ENCODE peak calls at places on chromosomes 11 and 22, in nine cellular contexts. H is omental fat pad; A is activated CD8-positive, alpha-beta T cell treated with anti-CD3 and anti-CD28 coated beads for 36 hours; F is pancreas; M is cardiac fibroblast; P is astrocyte of the cerebellum; B is A673; V is A549; N is tibial artery. Y is an unnamed sample.

GRCh38 chr11:92837595-92837994 is 131.9 kb upstream of the MTNR1B start:
- DNase-seq in H (no peak), A (no peak), F (no peak), M (no peak), P (no peak), B (no peak), V (no peak), N (no peak), Y (no peak)

GRCh38 chr11:439315-440064 is 2.3 kb downstream of the ANO9 start:
- DNase-seq in H (no peak), A (no peak), F (no peak), M (no peak), P (no peak), B (no peak), V (no peak), N (no peak), Y (no peak)

GRCh38 chr11:68146010-68146540 is 24.9 kb upstream of the CHKA start:
- DNase-seq in H (no peak), A (no peak), F (peak), M (no peak), P (no peak), B (no peak), V (peak), N (peak), Y (no peak)

GRCh38 chr11:75635009-75635909 is 33.6 kb downstream of the MAP6 start:
- DNase-seq in H (no peak), A (no peak), F (no peak), M (peak), P (peak), B (peak), V (no peak), N (no peak), Y (no peak)

GRCh38 chr11:10022764-10023163 is 271.3 kb downstream of the SBF2 start:
- DNase-seq in H (no peak), A (no peak), F (no peak), M (no peak), P (no peak), B (no peak), V (no peak), N (no peak), Y (no peak)

GRCh38 chr22:45162531-45162930 is 1.2 kb upstream of the NUP50 start:
- DNase-seq in H (no peak), A (no peak), F (no peak), M (no peak), P (no peak), B (no peak), V (no peak), N (no peak), Y (no peak)

GRCh38 chr22:49046546-49047305 is 780.9 kb downstream of the BRD1 start:
- DNase-seq in H (no peak), A (peak), F (peak), M (no peak), P (no peak), B (peak), V (peak), N (no peak), Y (no peak)

GRCh38 chr11:8206251-8207079 is 37.6 kb upstream of the RIC3 start:
- DNase-seq in H (no peak), A (no peak), F (peak), M (no peak), P (no peak), B (no peak), V (no peak), N (peak), Y (no peak)

GRCh38 chr11:3642071-3642951 is 519 bp upstream of the ART5 start:
- DNase-seq in H (peak), A (peak), F (peak), M (peak), P (peak), B (peak), V (peak), N (peak), Y (no peak)

GRCh38 chr11:17802491-17802890 is 67.9 kb downstream of the KCNC1 start:
- DNase-seq in H (no peak), A (no peak), F (no peak), M (no peak), P (no peak), B (no peak), V (no peak), N (no peak), Y (no peak)

GRCh38 chr11:129728571-129728970 is 87.1 kb upstream of the TMEM45B start:
- DNase-seq in H (no peak), A (no peak), F (peak), M (no peak), P (no peak), B (no peak), V (no peak), N (no peak), Y (no peak)

GRCh38 chr11:819129-819931 is 616 bp downstream of the PNPLA2 start:
- DNase-seq in H (peak), A (peak), F (peak), M (peak), P (peak), B (peak), V (peak), N (peak), Y (no peak)

GRCh38 chr11:73838443-73839122 is 38.1 kb downstream of the COA4 start:
- DNase-seq in H (no peak), A (no peak), F (no peak), M (no peak), P (peak), B (no peak), V (no peak), N (no peak), Y (no peak)

GRCh38 chr22:32736746-32737145 is 64.8 kb upstream of the TIMP3 start:
- DNase-seq in H (no peak), A (no peak), F (no peak), M (no peak), P (no peak), B (no peak), V (no peak), N (no peak), Y (no peak)

GRCh38 chr11:10325398-10326079 is 20.7 kb downstream of the ADM start:
- DNase-seq in H (no peak), A (no peak), F (no peak), M (peak), P (no peak), B (no peak), V (no peak), N (no peak), Y (no peak)

GRCh38 chr11:79440451-79441158 is at the start of gene TENM4:
- DNase-seq in H (peak), A (peak), F (no peak), M (peak), P (peak), B (peak), V (peak), N (peak), Y (peak)

GRCh38 chr11:12669930-12670329 is 4.3 kb upstream of the TEAD1 start:
- DNase-seq in H (no peak), A (no peak), F (no peak), M (peak), P (no peak), B (no peak), V (no peak), N (no peak), Y (no peak)

GRCh38 chr22:47609653-47610052 is 847.2 kb downstream of the TBC1D22A start:
- DNase-seq in H (no peak), A (no peak), F (no peak), M (no peak), P (no peak), B (no peak), V (no peak), N (no peak), Y (no peak)

GRCh38 chr11:122663764-122664163 is 8.2 kb downstream of the UBASH3B start:
- DNase-seq in H (no peak), A (no peak), F (no peak), M (no peak), P (no peak), B (no peak), V (no peak), N (no peak), Y (no peak)

GRCh38 chr22:38413085-38414008 is 41.7 kb downstream of the KCNJ4 start:
- DNase-seq in H (no peak), A (no peak), F (no peak), M (no peak), P (no peak), B (no peak), V (no peak), N (no peak), Y (no peak)

GRCh38 chr11:26993965-26994446 is at the start of gene FIBIN:
- DNase-seq in H (no peak), A (no peak), F (no peak), M (peak), P (no peak), B (peak), V (no peak), N (peak), Y (no peak)
- TF ChIP-seq CTCF in H (no peak), A (no peak), F (no peak), M (no peak), P (no peak), B (no peak), V (no peak), N (peak), Y (no peak)

GRCh38 chr11:70413151-70413550 is 14.8 kb downstream of the CTTN start:
- DNase-seq in H (no peak), A (no peak), F (no peak), M (no peak), P (no peak), B (no peak), V (no peak), N (no peak), Y (no peak)

GRCh38 chr11:70416881-70417280 is 18.6 kb downstream of the CTTN start:
- DNase-seq in H (no peak), A (no peak), F (no peak), M (no peak), P (no peak), B (no peak), V (no peak), N (no peak), Y (no peak)

GRCh38 chr11:70414341-70415100 is 16.2 kb downstream of the CTTN start:
- DNase-seq in H (no peak), A (no peak), F (no peak), M (no peak), P (no peak), B (no peak), V (no peak), N (no peak), Y (no peak)

GRCh38 chr11:70415642-70416395 is 17.5 kb downstream of the CTTN start:
- DNase-seq in H (no peak), A (no peak), F (no peak), M (peak), P (no peak), B (no peak), V (no peak), N (no peak), Y (peak)

GRCh38 chr11:70415176-70415575 is 16.8 kb downstream of the CTTN start:
- DNase-seq in H (no peak), A (no peak), F (no peak), M (peak), P (peak), B (no peak), V (peak), N (no peak), Y (peak)
- TF ChIP-seq CTCF in H (no peak), A (no peak), F (no peak), M (peak), P (peak), B (peak), V (peak), N (no peak), Y (peak)

GRCh38 chr11:60629399-60629798 is 70.0 kb upstream of the MS4A8 start:
- DNase-seq in H (no peak), A (no peak), F (no peak), M (no peak), P (no peak), B (no peak), V (no peak), N (no peak), Y (no peak)

DNA sequence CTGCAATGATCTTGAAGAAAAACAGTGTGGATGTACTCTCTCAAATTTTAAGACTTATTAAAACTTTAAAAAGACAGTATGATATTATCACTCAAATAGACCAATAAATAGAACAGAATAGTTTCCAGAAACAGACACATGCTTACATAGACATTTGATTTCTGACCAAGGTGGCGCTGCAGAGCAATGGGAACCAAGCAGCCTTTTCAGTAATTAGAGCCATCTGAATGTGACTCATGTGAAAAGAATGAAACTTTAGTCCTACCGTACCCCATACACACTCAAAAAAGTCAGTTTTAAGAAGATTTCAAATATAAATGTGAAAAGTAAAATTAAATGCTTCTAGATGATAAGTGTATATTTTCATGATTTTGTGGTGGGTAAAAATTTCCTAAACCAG is 74.2 kb upstream of the MS4A8 start:
- DNase-seq in H (no peak), A (peak), F (peak), M (peak), P (no peak), B (peak), V (peak), N (no peak), Y (no peak)
- TF ChIP-seq CTCF in H (no peak), A (no peak), F (no peak), M (peak), P (peak), B (peak), V (no peak), N (no peak), Y (no peak)

GRCh38 chr22:40654522-40655167 is 18.1 kb upstream of the MRTFA start:
- DNase-seq in H (no peak), A (no peak), F (peak), M (peak), P (no peak), B (peak), V (peak), N (peak), Y (no peak)
- TF ChIP-seq CTCF in H (no peak), A (no peak), F (no peak), M (peak), P (peak), B (peak), V (no peak), N (peak), Y (peak)

GRCh38 chr11:101880208-101880607 is 34.6 kb upstream of the CEP126 start:
- DNase-seq in H (no peak), A (no peak), F (no peak), M (peak), P (peak), B (peak), V (peak), N (no peak), Y (no peak)
- TF ChIP-seq CTCF in H (no peak), A (no peak), F (no peak), M (peak), P (peak), B (peak), V (peak), N (no peak), Y (peak)

DNA sequence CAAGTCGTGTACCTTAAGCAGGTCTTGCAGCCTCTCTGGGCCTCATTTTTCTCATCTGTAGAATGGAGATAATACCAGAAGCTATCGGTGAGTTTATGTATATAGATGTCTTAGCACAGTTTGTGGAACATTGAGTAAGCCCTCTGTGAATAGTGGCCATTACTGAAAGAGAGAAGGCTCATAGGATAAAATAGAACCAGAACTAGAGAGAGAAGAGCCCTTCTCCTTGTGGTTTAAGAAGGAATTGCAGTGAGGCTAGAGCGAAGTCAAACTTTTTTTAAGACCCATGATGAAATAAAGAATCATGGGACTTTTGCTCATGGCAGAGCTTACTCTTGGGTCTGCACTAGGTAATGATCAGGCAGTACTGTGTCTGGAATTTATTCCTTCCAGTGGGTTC is 137.1 kb downstream of the TRIM44 start:
- DNase-seq in H (no peak), A (no peak), F (no peak), M (no peak), P (no peak), B (no peak), V (no peak), N (no peak), Y (no peak)
- TF ChIP-seq CTCF in H (no peak), A (peak), F (no peak), M (peak), P (peak), B (peak), V (no peak), N (no peak), Y (no peak)

DNA sequence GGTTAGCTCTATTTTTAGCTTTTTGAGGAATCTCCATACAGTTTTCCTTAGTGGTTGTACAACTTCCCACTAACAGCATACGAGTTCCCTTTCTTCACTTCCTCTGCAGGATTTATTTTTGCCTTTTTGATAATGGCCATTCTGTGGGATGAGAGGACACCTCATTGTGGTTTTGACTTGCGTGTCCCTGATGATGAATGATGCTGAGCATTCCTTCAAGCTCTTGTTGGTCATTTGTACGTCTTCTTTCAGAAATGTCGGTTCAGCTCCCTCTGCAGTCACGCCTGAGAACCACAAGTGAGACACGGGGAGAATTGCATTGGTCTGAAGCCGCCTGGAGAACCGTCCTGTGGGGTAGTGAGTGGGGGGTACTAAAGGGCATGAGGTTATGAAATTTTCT is 2.0 kb upstream of the KRTAP5-10 start:
- DNase-seq in H (no peak), A (peak), F (no peak), M (peak), P (no peak), B (peak), V (peak), N (no peak), Y (peak)
- TF ChIP-seq CTCF in H (no peak), A (peak), F (no peak), M (peak), P (peak), B (peak), V (peak), N (no peak), Y (no peak)

DNA sequence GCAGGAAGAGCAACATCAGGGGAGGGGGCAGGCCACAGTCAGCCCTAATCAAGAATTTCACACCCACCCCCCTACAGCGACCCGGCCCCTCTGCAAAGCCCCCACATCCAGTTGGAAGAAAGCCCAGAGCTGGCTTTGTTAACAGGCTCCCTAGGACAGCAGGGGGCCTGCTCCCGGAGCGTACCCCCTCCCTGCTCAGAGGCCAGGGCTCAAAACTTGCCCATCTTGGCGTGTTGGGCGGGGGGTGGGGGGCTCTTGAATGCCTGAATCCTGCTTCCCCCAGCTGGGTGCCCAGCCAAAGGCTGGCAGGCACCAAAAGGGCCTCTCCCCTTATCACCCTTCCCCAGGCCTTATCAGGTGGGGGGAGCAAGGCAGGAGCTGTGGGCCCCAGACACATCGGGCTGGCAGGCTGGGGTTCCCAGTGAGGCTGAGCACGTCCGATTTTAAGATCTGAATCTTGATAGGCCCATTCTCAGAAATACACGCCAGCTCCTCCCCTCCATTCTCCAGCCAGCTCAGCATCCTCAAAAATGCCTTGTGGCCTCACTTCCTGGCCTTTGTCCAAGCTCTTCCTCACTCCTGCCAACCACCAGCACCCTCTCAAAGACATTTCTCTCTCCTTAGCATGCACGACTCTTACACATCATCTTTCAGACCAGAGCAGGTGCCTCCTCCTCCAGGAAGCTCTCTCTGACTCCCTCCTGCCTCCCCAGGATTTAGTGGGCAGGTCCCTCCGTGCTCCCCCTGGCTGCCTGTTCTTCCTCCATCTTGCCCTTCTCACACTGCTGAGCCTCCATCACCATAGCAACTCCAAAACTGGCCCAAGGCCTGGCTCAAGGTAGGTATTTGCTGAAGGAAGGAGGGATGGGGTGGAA is 384.8 kb downstream of the MN1 start:
- DNase-seq in H (no peak), A (no peak), F (no peak), M (peak), P (peak), B (peak), V (peak), N (peak), Y (peak)
- TF ChIP-seq CTCF in H (no peak), A (no peak), F (no peak), M (peak), P (peak), B (no peak), V (no peak), N (no peak), Y (no peak)

GRCh38 chr11:35488117-35488516 is 37.3 kb downstream of the PAMR1 start:
- DNase-seq in H (no peak), A (no peak), F (no peak), M (peak), P (no peak), B (no peak), V (no peak), N (no peak), Y (no peak)

GRCh38 chr11:35486934-35487333 is 38.5 kb downstream of the PAMR1 start:
- DNase-seq in H (no peak), A (no peak), F (peak), M (no peak), P (no peak), B (no peak), V (no peak), N (no peak), Y (no peak)

GRCh38 chr11:35485656-35486318 is 39.6 kb downstream of the PAMR1 start:
- DNase-seq in H (peak), A (peak), F (peak), M (peak), P (peak), B (peak), V (peak), N (peak), Y (no peak)

GRCh38 chr11:35487532-35488078 is 37.8 kb downstream of the PAMR1 start:
- DNase-seq in H (peak), A (peak), F (peak), M (peak), P (peak), B (peak), V (peak), N (no peak), Y (peak)

DNA sequence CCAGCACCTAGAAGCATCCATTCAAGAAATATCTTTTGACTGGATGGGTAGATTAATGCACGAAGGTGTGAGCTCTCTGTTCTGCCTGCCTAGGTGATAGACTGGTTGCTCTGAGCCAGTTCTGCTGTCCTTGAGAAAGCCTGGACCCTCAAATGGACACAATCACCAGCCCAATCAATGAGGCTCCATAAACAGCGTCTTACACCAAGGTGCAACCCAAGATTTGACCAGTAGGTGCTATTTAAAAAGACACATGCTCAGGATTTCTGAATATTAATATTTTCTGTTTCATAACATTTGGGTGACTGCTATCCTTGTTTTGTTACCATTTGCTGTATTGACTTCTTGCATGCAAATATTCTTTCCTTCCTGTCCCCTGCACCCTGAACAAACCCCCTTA is 39.0 kb downstream of the PAMR1 start:
- DNase-seq in H (no peak), A (no peak), F (no peak), M (peak), P (no peak), B (no peak), V (peak), N (no peak), Y (no peak)
- TF ChIP-seq CTCF in H (no peak), A (no peak), F (no peak), M (peak), P (peak), B (no peak), V (no peak), N (no peak), Y (no peak)

Y was measured in AG04449.